ENCODE peak calls at places on chromosomes 16 and 17, in eight cellular contexts. W, B, N, L, P, A, Y and J are unnamed samples.

GRCh38 chr17:67260051-67260987 is 15.3 kb upstream of the HELZ start:
- DNase-seq in P (no peak), L (peak), B (peak), A (peak), Y (no peak), N (no peak), W (peak), J (no peak)

GRCh38 chr17:13437966-13438779 is 163.6 kb downstream of the HS3ST3A1 start:
- DNase-seq in W (no peak), Y (no peak), B (peak), P (no peak), L (peak), N (no peak), A (no peak), J (no peak)

GRCh38 chr17:49132699-49133364 is at the start of gene B4GALNT2:
- DNase-seq in N (peak), B (no peak), A (no peak), Y (no peak), L (peak), P (no peak), W (peak), J (no peak)

GRCh38 chr17:6677158-6677831 is 25.7 kb downstream of the C17orf100 start:
- DNase-seq in L (no peak), A (no peak), Y (no peak), P (no peak), B (no peak), N (no peak), W (peak), J (no peak)

GRCh38 chr16:88936008-88936912 is 40.7 kb downstream of the CBFA2T3 start:
- DNase-seq in N (no peak), W (no peak), Y (no peak), A (peak), L (peak), B (no peak), P (no peak), J (no peak)

GRCh38 chr17:37605813-37606505 is 3.3 kb downstream of the SYNRG start:
- DNase-seq in B (no peak), L (peak), W (peak), P (no peak), Y (no peak), N (no peak), A (no peak), J (no peak)

GRCh38 chr17:79369532-79369931 is 241.3 kb downstream of the RBFOX3 start:
- DNase-seq in Y (no peak), L (no peak), W (no peak), A (no peak), N (no peak), B (no peak), P (no peak), J (no peak)

GRCh38 chr17:3710951-3711383 is 12.7 kb upstream of the HASPIN start:
- DNase-seq in L (peak), B (no peak), N (no peak), P (no peak), A (no peak), Y (no peak), W (peak), J (peak)

GRCh38 chr16:81277681-81278080 is 37.1 kb upstream of the GAN start:
- DNase-seq in Y (no peak), A (no peak), L (no peak), W (no peak), B (no peak), N (no peak), P (no peak), J (no peak)

GRCh38 chr17:42531455-42532354 is 4.3 kb upstream of the NAGLU start:
- DNase-seq in A (no peak), L (peak), W (peak), P (peak), Y (no peak), B (peak), N (peak), J (no peak)